ENCODE peak calls at places on chromosomes 2 and 18, in ten cellular contexts. B is IMR-90, T is A549, O is prostate gland, A is uterus, I is adrenal gland, U is spleen, Q is suprapubic skin, R is K562, N is transverse colon. Y is an unnamed sample.
A peak's percentile ranks its signal among the peaks of the same experiment; 100 is the strongest.

GRCh38 chr2:71876542-71877451 is 270.9 kb downstream of the CYP26B1 start:
- DNase-seq in T (no peak), I (no peak), Q (no peak), O (no peak), A (no peak), B (no peak), R (no peak), U (no peak), N (no peak), Y (no peak)

GRCh38 chr2:173614265-173614930 is 259.7 kb downstream of the CDCA7 start:
- DNase-seq in B (no peak), R (no peak), O (no peak), U (no peak), A (no peak), Q (no peak), I (no peak), T (no peak), N (no peak), Y (no peak)

GRCh38 chr2:134169788-134170187 is 84.1 kb upstream of the MGAT5 start:
- DNase-seq in B (no peak), R (no peak), N (no peak), O (no peak), U (no peak), I (no peak), Q (no peak), T (no peak), A (no peak), Y (no peak)

GRCh38 chr18:75828379-75828778 is 400.9 kb upstream of the SMIM21 start:
- DNase-seq in B (no peak), U (no peak), A (no peak), O (no peak), Q (no peak), N (no peak), T (no peak), R (no peak), I (no peak), Y (no peak)

GRCh38 chr2:109197491-109198480 is 68.8 kb downstream of the SH3RF3 start:
- DNase-seq in Q (no peak), U (no peak), O (no peak), N (no peak), R (no peak), B (no peak), T (no peak), I (no peak), A (no peak), Y (peak; percentile 19)

GRCh38 chr2:102724016-102724490 is 37.8 kb upstream of the TMEM182 start:
- DNase-seq in T (no peak), I (no peak), R (no peak), B (no peak), Q (no peak), U (no peak), A (no peak), N (no peak), O (no peak), Y (no peak)

GRCh38 chr18:78776706-78777105 is 202.9 kb upstream of the SALL3 start:
- DNase-seq in Q (no peak), I (no peak), A (no peak), R (no peak), U (peak; percentile 29), T (no peak), N (peak; percentile 50), B (no peak), O (peak; percentile 19), Y (no peak)

GRCh38 chr18:26549486-26550435 is 1.4 kb upstream of the KCTD1 start:
- DNase-seq in I (peak; percentile 80), Q (peak; percentile 73), U (peak; percentile 73), N (peak; percentile 61), O (peak; percentile 67), R (no peak), B (peak; percentile 38), A (peak; percentile 59), T (peak; percentile 33), Y (peak; percentile 71)

GRCh38 chr2:1749489-1749748 is 5.1 kb upstream of the PXDN start:
- DNase-seq in O (no peak), T (no peak), B (no peak), N (no peak), A (no peak), Q (no peak), R (no peak), I (no peak), U (no peak), Y (no peak)

GRCh38 chr18:13136056-13136688 is 82.4 kb upstream of the LDLRAD4 start:
- DNase-seq in N (peak; percentile 16), O (no peak), I (no peak), R (no peak), A (no peak), U (peak; percentile 86), Q (no peak), B (no peak), T (no peak), Y (peak; percentile 40)

GRCh38 chr2:98808546-98808945 is 77.6 kb upstream of the MGAT4A start:
- DNase-seq in U (no peak), R (no peak), Q (no peak), B (no peak), A (no peak), N (no peak), T (no peak), I (no peak), O (no peak), Y (no peak)

GRCh38 chr2:200172944-200173481 is 133.5 kb upstream of the SPATS2L start:
- DNase-seq in N (no peak), I (no peak), A (no peak), O (no peak), U (no peak), Q (no peak), T (no peak), B (peak; percentile 43), R (no peak), Y (no peak)

GRCh38 chr2:235766206-235766794 is 272.5 kb downstream of the AGAP1 start:
- DNase-seq in R (peak; percentile 61), Q (no peak), N (peak; percentile 73), I (peak; percentile 69), T (peak; percentile 65), O (peak; percentile 77), A (peak; percentile 68), B (peak; percentile 74), U (no peak), Y (peak; percentile 77)

GRCh38 chr2:157722580-157723234 is 94.0 kb upstream of the ACVR1C start:
- DNase-seq in N (no peak), U (no peak), R (no peak), T (no peak), O (no peak), B (peak; percentile 11), A (no peak), Q (no peak), I (no peak), Y (no peak)

GRCh38 chr2:220533485-220533884 is 906.1 kb downstream of the SLC4A3 start:
- DNase-seq in U (no peak), N (no peak), A (no peak), B (peak; percentile 57), Q (no peak), O (no peak), I (no peak), T (peak; percentile 32), R (peak; percentile 5), Y (peak; percentile 22)

GRCh38 chr2:181682026-181682789 is 1.9 kb upstream of the NEUROD1 start:
- DNase-seq in O (no peak), I (no peak), B (no peak), R (no peak), T (no peak), N (no peak), Q (no peak), U (peak; percentile 47), A (no peak), Y (no peak)

GRCh38 chr2:29390131-29390530 is 274.9 kb downstream of the CLIP4 start:
- DNase-seq in B (no peak), T (no peak), A (no peak), R (no peak), O (no peak), N (no peak), U (no peak), I (no peak), Q (no peak), Y (no peak)
- TF ChIP-seq POLR2A in B (no peak), T (no peak), A (no peak), R (no peak), O (no peak), N (no peak), U (no peak), I (no peak), Q (no peak), Y (no peak)

DNA sequence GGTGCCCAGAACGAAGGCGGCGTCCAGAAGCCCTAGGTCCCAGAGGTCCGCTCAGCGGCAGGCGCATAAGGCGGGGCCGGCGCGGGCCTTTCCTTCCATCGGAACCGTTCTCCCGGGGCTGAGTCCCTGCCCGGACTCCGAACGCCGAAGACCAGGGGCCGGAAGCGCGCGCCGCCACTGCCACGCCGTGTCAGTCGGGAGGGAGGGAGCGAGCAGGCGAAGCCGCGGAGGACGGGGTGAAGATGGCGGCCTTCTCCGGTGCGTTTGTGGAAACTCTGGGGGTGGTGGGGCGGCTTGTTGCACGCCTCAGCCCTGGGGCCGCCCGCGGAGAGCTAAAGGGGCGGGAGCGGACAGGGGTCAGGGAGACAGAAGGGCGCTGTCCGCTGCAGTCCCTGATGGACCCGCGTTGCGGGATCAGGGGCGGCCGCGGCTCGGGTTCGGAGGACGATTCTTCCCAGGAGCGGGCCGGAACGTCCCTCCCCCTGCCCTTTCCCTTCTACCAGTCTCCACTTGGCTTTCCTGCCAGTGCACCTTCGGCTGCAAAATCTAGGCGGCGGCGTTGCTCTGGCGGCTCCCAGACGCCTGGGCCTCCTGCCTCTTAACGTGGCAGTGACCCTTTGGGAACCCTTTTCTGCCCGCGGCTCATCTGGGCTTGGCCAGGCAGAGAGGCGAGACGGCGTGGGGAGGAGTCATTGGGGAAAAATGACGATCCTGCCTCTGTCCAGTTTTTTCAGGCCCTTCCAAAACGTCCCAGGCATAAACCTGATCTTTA is at the start of gene DDX1:
- DNase-seq in I (peak; percentile 85), Q (peak; percentile 86), U (peak; percentile 97), T (peak; percentile 83), N (peak; percentile 87), O (peak; percentile 67), B (peak; percentile 79), R (peak; percentile 85), A (peak; percentile 82), Y (peak; percentile 95)
- TF ChIP-seq POLR2A in I (peak; percentile 85), Q (no peak), U (peak; percentile 46), T (peak; percentile 84), N (peak; percentile 81), O (peak; percentile 52), B (peak; percentile 86), R (peak; percentile 95), A (peak; percentile 60), Y (peak; percentile 78)

GRCh38 chr2:64615206-64615763 is 38.4 kb downstream of the SERTAD2 start:
- DNase-seq in O (no peak), B (no peak), T (no peak), I (no peak), R (no peak), Q (no peak), N (no peak), U (no peak), A (no peak), Y (no peak)
- TF ChIP-seq POLR2A in O (no peak), B (no peak), T (no peak), I (no peak), R (no peak), Q (no peak), N (no peak), U (no peak), A (no peak), Y (no peak)

GRCh38 chr18:5296706-5297320 is 1.3 kb upstream of the ZBTB14 start:
- DNase-seq in I (peak; percentile 78), A (peak; percentile 74), R (peak; percentile 53), B (peak; percentile 85), Q (peak; percentile 92), O (peak; percentile 63), N (peak; percentile 82), T (peak; percentile 38), U (peak; percentile 93), Y (peak; percentile 85)
- TF ChIP-seq POLR2A in I (peak; percentile 50), A (no peak), R (peak; percentile 83), B (no peak), Q (no peak), O (no peak), N (peak; percentile 68), T (peak; percentile 43), U (no peak), Y (peak; percentile 38)